ENCODE peak calls at places on chromosomes 11 and 22, in six cellular contexts. Z is body of pancreas; N is CD4-positive, alpha-beta T cell; Y is IMR-90; T is CD8-positive, alpha-beta T cell; A is ovary. C is an unnamed sample.

GRCh38 chr11:30016588-30017363 is at the start of gene KCNA4:
- DNase-seq in Z (no peak), N (no peak), Y (no peak), T (no peak), A (no peak), C (peak)

GRCh38 chr22:30234786-30235470 is 11.6 kb downstream of the LIF start:
- DNase-seq in Z (peak), N (no peak), Y (peak), T (no peak), A (no peak), C (no peak)

GRCh38 chr11:75588067-75588481 is 26.0 kb downstream of the SERPINH1 start:
- DNase-seq in Z (peak), N (no peak), Y (no peak), T (no peak), A (no peak), C (no peak)

GRCh38 chr11:38046571-38047135 is 1448.6 kb upstream of the RAG2 start:
- DNase-seq in Z (no peak), N (no peak), Y (no peak), T (no peak), A (no peak), C (no peak)

GRCh38 chr11:33266418-33267215 is 9.4 kb downstream of the HIPK3 start:
- DNase-seq in Z (peak), N (no peak), Y (peak), T (no peak), A (peak), C (no peak)

GRCh38 chr11:133981156-133981555 is 24.4 kb upstream of the IGSF9B start:
- DNase-seq in Z (no peak), N (no peak), Y (no peak), T (no peak), A (no peak), C (no peak)

GRCh38 chr11:66957971-66958231 is 282 bp downstream of the PC start:
- DNase-seq in Z (no peak), N (no peak), Y (no peak), T (no peak), A (no peak), C (no peak)

GRCh38 chr11:43959321-43959995 is 17.0 kb downstream of the C11orf96 start:
- DNase-seq in Z (no peak), N (no peak), Y (no peak), T (no peak), A (no peak), C (no peak)

GRCh38 chr22:22753526-22754267 is 109.3 kb downstream of the GGTLC2 start:
- DNase-seq in Z (peak), N (peak), Y (peak), T (peak), A (no peak), C (peak)

GRCh38 chr22:29480512-29481264 is 670 bp downstream of the NEFH start:
- DNase-seq in Z (peak), N (no peak), Y (peak), T (peak), A (peak), C (peak)

GRCh38 chr11:74020537-74020936 is 11.7 kb upstream of the UCP3 start:
- DNase-seq in Z (no peak), N (no peak), Y (no peak), T (no peak), A (no peak), C (no peak)

GRCh38 chr11:31813242-31813960 is 2.3 kb upstream of the PAX6 start:
- DNase-seq in Z (no peak), N (no peak), Y (no peak), T (no peak), A (no peak), C (no peak)

GRCh38 chr11:111795333-111795985 is 29.3 kb upstream of the PPP2R1B start:
- DNase-seq in Z (peak), N (no peak), Y (peak), T (no peak), A (no peak), C (no peak)

GRCh38 chr11:12200359-12201015 is 90.1 kb downstream of the MICAL2 start:
- DNase-seq in Z (peak), N (no peak), Y (peak), T (no peak), A (no peak), C (no peak)

DNA sequence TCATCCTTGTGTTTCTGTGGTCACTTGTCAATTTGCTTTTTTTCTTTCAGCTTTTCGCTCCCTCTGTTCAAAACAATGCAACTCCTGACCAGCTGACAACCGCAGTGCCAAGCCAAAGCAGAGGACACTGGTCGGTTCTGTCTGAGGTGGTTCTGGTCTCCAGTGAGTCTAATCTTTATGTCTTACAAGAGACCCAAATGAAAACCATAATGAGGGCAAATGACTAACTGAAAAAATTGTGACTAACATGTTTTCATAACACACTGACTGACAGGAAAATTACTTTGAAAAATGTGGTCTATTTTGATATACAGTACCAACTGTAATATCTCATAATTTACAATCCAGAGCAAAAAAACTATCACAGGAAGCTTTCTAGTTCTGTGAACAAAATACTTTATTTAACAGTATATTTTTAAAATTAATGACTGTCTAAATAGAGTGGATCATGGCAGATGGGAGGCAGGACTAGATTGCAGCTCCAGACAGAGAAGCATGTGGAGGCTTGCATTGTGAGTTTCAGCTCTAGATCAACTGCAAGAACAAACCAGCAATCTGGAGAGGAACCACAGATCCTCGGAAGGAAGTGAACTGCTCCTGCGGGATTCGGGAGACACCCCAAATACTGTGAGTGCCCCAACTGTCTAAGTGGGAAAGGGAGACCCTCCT is 311.8 kb downstream of the SBF2 start:
- DNase-seq in Z (no peak), N (no peak), Y (no peak), T (no peak), A (no peak), C (peak)
- H3K27ac ChIP-seq in Z (no peak), N (no peak), Y (peak), T (no peak), A (no peak), C (peak)

GRCh38 chr22:39254122-39254521 is 9.3 kb upstream of the PDGFB start:
- DNase-seq in Z (no peak), N (no peak), Y (no peak), T (no peak), A (no peak), C (no peak)

GRCh38 chr22:39256186-39256552 is 11.4 kb upstream of the PDGFB start:
- DNase-seq in Z (no peak), N (no peak), Y (no peak), T (no peak), A (no peak), C (no peak)

GRCh38 chr22:39253427-39254070 is 8.8 kb upstream of the PDGFB start:
- DNase-seq in Z (peak), N (no peak), Y (peak), T (peak), A (peak), C (peak)

GRCh38 chr22:39255449-39256185 is 10.8 kb upstream of the PDGFB start:
- DNase-seq in Z (no peak), N (no peak), Y (no peak), T (no peak), A (no peak), C (no peak)

GRCh38 chr22:39254789-39255298 is 10.1 kb upstream of the PDGFB start:
- DNase-seq in Z (no peak), N (no peak), Y (peak), T (peak), A (no peak), C (no peak)
- H3K27ac ChIP-seq in Z (no peak), N (no peak), Y (peak), T (no peak), A (no peak), C (peak)

DNA sequence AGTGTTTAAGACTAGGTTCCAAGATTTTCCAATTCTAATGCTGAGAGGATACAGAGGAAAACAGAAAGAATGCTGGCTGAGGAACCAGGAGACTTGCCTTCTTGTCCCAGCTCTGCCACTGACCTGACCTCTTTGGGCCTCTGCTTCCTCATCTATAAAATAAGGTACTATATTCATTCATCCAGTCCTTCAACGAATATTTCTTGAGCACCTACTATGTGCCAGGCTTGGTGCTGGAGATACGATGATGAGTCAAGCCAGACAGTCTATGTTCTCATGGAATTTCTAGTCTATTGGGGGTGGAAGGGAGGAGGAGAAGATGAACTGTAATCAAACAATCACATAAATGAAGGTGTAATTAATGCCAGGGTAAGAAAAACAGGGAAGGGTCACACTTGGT is 27.8 kb upstream of the UPB1 start:
- DNase-seq in Z (no peak), N (no peak), Y (no peak), T (no peak), A (no peak), C (no peak)
- H3K27ac ChIP-seq in Z (no peak), N (no peak), Y (no peak), T (no peak), A (no peak), C (peak)

GRCh38 chr11:35214792-35215193 is 75.8 kb downstream of the CD44 start:
- DNase-seq in Z (no peak), N (no peak), Y (peak), T (peak), A (no peak), C (no peak)

GRCh38 chr11:35216962-35217667 is 78.1 kb downstream of the CD44 start:
- DNase-seq in Z (peak), N (peak), Y (no peak), T (peak), A (no peak), C (no peak)

GRCh38 chr11:35214181-35214770 is 75.3 kb downstream of the CD44 start:
- DNase-seq in Z (no peak), N (no peak), Y (no peak), T (no peak), A (no peak), C (no peak)

GRCh38 chr11:35218956-35219355 is 80.0 kb downstream of the CD44 start:
- DNase-seq in Z (no peak), N (no peak), Y (peak), T (no peak), A (no peak), C (no peak)

GRCh38 chr11:35215945-35216344 is 77.0 kb downstream of the CD44 start:
- DNase-seq in Z (no peak), N (no peak), Y (no peak), T (no peak), A (no peak), C (no peak)
- H3K27ac ChIP-seq in Z (no peak), N (peak), Y (peak), T (no peak), A (no peak), C (no peak)

C was measured in caudate nucleus.